ENCODE peak calls at places on chromosome 11, in ten cellular contexts. One of them, this sample, is unnamed.

GRCh38 chr11:61266602-61267001 is 25.6 kb downstream of the PGA5 start:
- DNase-seq in mammary epithelial cell: no peak
- DNase-seq in WERI-Rb-1: no peak
- DNase-seq in coronary artery: no peak
- DNase-seq in CD8-positive, alpha-beta memory T cell: no peak
- DNase-seq in heart left ventricle: no peak
- DNase-seq in transverse colon: no peak
- DNase-seq in upper lobe of right lung: no peak
- DNase-seq in tibial nerve: no peak
- DNase-seq in body of pancreas: no peak
- DNase-seq in this sample: no peak

GRCh38 chr11:110972640-110973039 is 260.4 kb upstream of the ARHGAP20 start:
- DNase-seq in mammary epithelial cell: peak
- DNase-seq in WERI-Rb-1: no peak
- DNase-seq in coronary artery: no peak
- DNase-seq in CD8-positive, alpha-beta memory T cell: no peak
- DNase-seq in heart left ventricle: no peak
- DNase-seq in transverse colon: no peak
- DNase-seq in upper lobe of right lung: no peak
- DNase-seq in tibial nerve: no peak
- DNase-seq in body of pancreas: no peak
- DNase-seq in this sample: no peak

GRCh38 chr11:15291885-15292284 is 177.2 kb downstream of the INSC start:
- DNase-seq in mammary epithelial cell: no peak
- DNase-seq in WERI-Rb-1: no peak
- DNase-seq in coronary artery: no peak
- DNase-seq in CD8-positive, alpha-beta memory T cell: no peak
- DNase-seq in heart left ventricle: peak
- DNase-seq in transverse colon: no peak
- DNase-seq in upper lobe of right lung: no peak
- DNase-seq in tibial nerve: no peak
- DNase-seq in body of pancreas: peak
- DNase-seq in this sample: no peak

GRCh38 chr11:35040221-35040942 is 98.6 kb upstream of the CD44 start:
- DNase-seq in mammary epithelial cell: peak
- DNase-seq in WERI-Rb-1: no peak
- DNase-seq in coronary artery: no peak
- DNase-seq in CD8-positive, alpha-beta memory T cell: peak
- DNase-seq in heart left ventricle: no peak
- DNase-seq in transverse colon: no peak
- DNase-seq in upper lobe of right lung: no peak
- DNase-seq in tibial nerve: no peak
- DNase-seq in body of pancreas: peak
- DNase-seq in this sample: no peak

GRCh38 chr11:72426758-72427157 is 7.6 kb downstream of the CLPB start:
- DNase-seq in mammary epithelial cell: no peak
- DNase-seq in WERI-Rb-1: peak
- DNase-seq in coronary artery: no peak
- DNase-seq in CD8-positive, alpha-beta memory T cell: no peak
- DNase-seq in heart left ventricle: no peak
- DNase-seq in transverse colon: no peak
- DNase-seq in upper lobe of right lung: no peak
- DNase-seq in tibial nerve: no peak
- DNase-seq in body of pancreas: no peak
- DNase-seq in this sample: no peak

GRCh38 chr11:125494987-125495725 is 909 bp downstream of the FEZ1 start:
- DNase-seq in mammary epithelial cell: peak
- DNase-seq in WERI-Rb-1: peak
- DNase-seq in coronary artery: peak
- DNase-seq in CD8-positive, alpha-beta memory T cell: no peak
- DNase-seq in heart left ventricle: peak
- DNase-seq in transverse colon: no peak
- DNase-seq in upper lobe of right lung: peak
- DNase-seq in tibial nerve: peak
- DNase-seq in body of pancreas: peak
- DNase-seq in this sample: peak

GRCh38 chr11:35045219-35045819 is 93.7 kb upstream of the CD44 start:
- DNase-seq in mammary epithelial cell: no peak
- DNase-seq in WERI-Rb-1: no peak
- DNase-seq in coronary artery: no peak
- DNase-seq in CD8-positive, alpha-beta memory T cell: peak
- DNase-seq in heart left ventricle: no peak
- DNase-seq in transverse colon: peak
- DNase-seq in upper lobe of right lung: no peak
- DNase-seq in tibial nerve: no peak
- DNase-seq in body of pancreas: peak
- DNase-seq in this sample: no peak

GRCh38 chr11:111911563-111912401 is at the start of gene CRYAB:
- DNase-seq in mammary epithelial cell: peak
- DNase-seq in WERI-Rb-1: no peak
- DNase-seq in coronary artery: peak
- DNase-seq in CD8-positive, alpha-beta memory T cell: no peak
- DNase-seq in heart left ventricle: peak
- DNase-seq in transverse colon: peak
- DNase-seq in upper lobe of right lung: peak
- DNase-seq in tibial nerve: peak
- DNase-seq in body of pancreas: peak
- DNase-seq in this sample: peak

GRCh38 chr11:64000026-64000739 is 13.9 kb downstream of the OTUB1 start:
- DNase-seq in mammary epithelial cell: peak
- DNase-seq in WERI-Rb-1: peak
- DNase-seq in coronary artery: no peak
- DNase-seq in CD8-positive, alpha-beta memory T cell: peak
- DNase-seq in heart left ventricle: peak
- DNase-seq in transverse colon: peak
- DNase-seq in upper lobe of right lung: peak
- DNase-seq in tibial nerve: peak
- DNase-seq in body of pancreas: peak
- DNase-seq in this sample: peak

GRCh38 chr11:130721736-130722135 is 194.5 kb downstream of the SNX19 start:
- DNase-seq in mammary epithelial cell: peak
- DNase-seq in WERI-Rb-1: no peak
- DNase-seq in coronary artery: no peak
- DNase-seq in CD8-positive, alpha-beta memory T cell: no peak
- DNase-seq in heart left ventricle: no peak
- DNase-seq in transverse colon: no peak
- DNase-seq in upper lobe of right lung: no peak
- DNase-seq in tibial nerve: no peak
- DNase-seq in body of pancreas: no peak
- DNase-seq in this sample: no peak
- H3K27ac ChIP-seq in mammary epithelial cell: no peak
- H3K27ac ChIP-seq in WERI-Rb-1: no peak
- H3K27ac ChIP-seq in coronary artery: no peak
- H3K27ac ChIP-seq in CD8-positive, alpha-beta memory T cell: no peak
- H3K27ac ChIP-seq in heart left ventricle: no peak
- H3K27ac ChIP-seq in transverse colon: no peak
- H3K27ac ChIP-seq in upper lobe of right lung: no peak
- H3K27ac ChIP-seq in tibial nerve: no peak
- H3K27ac ChIP-seq in body of pancreas: no peak
- H3K27ac ChIP-seq in this sample: no peak

GRCh38 chr11:134768463-134768862 is 356.4 kb upstream of the B3GAT1 start:
- DNase-seq in mammary epithelial cell: no peak
- DNase-seq in WERI-Rb-1: no peak
- DNase-seq in coronary artery: no peak
- DNase-seq in CD8-positive, alpha-beta memory T cell: no peak
- DNase-seq in heart left ventricle: no peak
- DNase-seq in transverse colon: no peak
- DNase-seq in upper lobe of right lung: no peak
- DNase-seq in tibial nerve: no peak
- DNase-seq in body of pancreas: no peak
- DNase-seq in this sample: no peak
- H3K27ac ChIP-seq in mammary epithelial cell: no peak
- H3K27ac ChIP-seq in WERI-Rb-1: no peak
- H3K27ac ChIP-seq in coronary artery: no peak
- H3K27ac ChIP-seq in CD8-positive, alpha-beta memory T cell: no peak
- H3K27ac ChIP-seq in heart left ventricle: no peak
- H3K27ac ChIP-seq in transverse colon: no peak
- H3K27ac ChIP-seq in upper lobe of right lung: no peak
- H3K27ac ChIP-seq in tibial nerve: no peak
- H3K27ac ChIP-seq in body of pancreas: no peak
- H3K27ac ChIP-seq in this sample: no peak

GRCh38 chr11:83310718-83311117 is 24.6 kb upstream of the CCDC90B start:
- DNase-seq in mammary epithelial cell: no peak
- DNase-seq in WERI-Rb-1: no peak
- DNase-seq in coronary artery: no peak
- DNase-seq in CD8-positive, alpha-beta memory T cell: no peak
- DNase-seq in heart left ventricle: no peak
- DNase-seq in transverse colon: no peak
- DNase-seq in upper lobe of right lung: no peak
- DNase-seq in tibial nerve: no peak
- DNase-seq in body of pancreas: no peak
- DNase-seq in this sample: no peak
- H3K27ac ChIP-seq in mammary epithelial cell: no peak
- H3K27ac ChIP-seq in WERI-Rb-1: no peak
- H3K27ac ChIP-seq in coronary artery: no peak
- H3K27ac ChIP-seq in CD8-positive, alpha-beta memory T cell: no peak
- H3K27ac ChIP-seq in heart left ventricle: no peak
- H3K27ac ChIP-seq in transverse colon: no peak
- H3K27ac ChIP-seq in upper lobe of right lung: no peak
- H3K27ac ChIP-seq in tibial nerve: no peak
- H3K27ac ChIP-seq in body of pancreas: no peak
- H3K27ac ChIP-seq in this sample: no peak

DNA sequence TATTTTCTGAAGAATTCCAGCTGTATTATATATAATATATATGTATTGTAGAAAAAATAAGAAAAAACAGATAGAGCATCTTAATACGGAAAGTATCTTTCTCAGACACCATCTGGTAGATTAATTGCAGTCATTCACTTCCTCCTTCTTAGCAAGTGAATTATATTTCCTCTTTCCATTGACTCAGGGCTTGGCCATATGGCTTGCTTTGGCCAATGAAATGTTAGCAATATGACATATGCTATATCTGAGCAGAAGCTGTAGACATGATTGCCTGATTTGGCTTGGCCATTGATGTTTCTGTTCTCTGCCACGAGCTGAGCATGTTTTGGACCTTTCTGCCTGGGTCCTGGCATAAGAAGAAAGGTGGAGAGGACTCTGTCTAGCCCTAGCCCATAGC is 34.4 kb upstream of the ZBED5 start:
- DNase-seq in mammary epithelial cell: no peak
- DNase-seq in WERI-Rb-1: no peak
- DNase-seq in coronary artery: no peak
- DNase-seq in CD8-positive, alpha-beta memory T cell: no peak
- DNase-seq in heart left ventricle: no peak
- DNase-seq in transverse colon: no peak
- DNase-seq in upper lobe of right lung: no peak
- DNase-seq in tibial nerve: no peak
- DNase-seq in body of pancreas: no peak
- DNase-seq in this sample: no peak
- H3K27ac ChIP-seq in mammary epithelial cell: no peak
- H3K27ac ChIP-seq in WERI-Rb-1: no peak
- H3K27ac ChIP-seq in coronary artery: no peak
- H3K27ac ChIP-seq in CD8-positive, alpha-beta memory T cell: no peak
- H3K27ac ChIP-seq in heart left ventricle: no peak
- H3K27ac ChIP-seq in transverse colon: no peak
- H3K27ac ChIP-seq in upper lobe of right lung: no peak
- H3K27ac ChIP-seq in tibial nerve: no peak
- H3K27ac ChIP-seq in body of pancreas: no peak
- H3K27ac ChIP-seq in this sample: peak

GRCh38 chr11:120078397-120078796 is 59.5 kb downstream of the TRIM29 start:
- DNase-seq in mammary epithelial cell: no peak
- DNase-seq in WERI-Rb-1: peak
- DNase-seq in coronary artery: no peak
- DNase-seq in CD8-positive, alpha-beta memory T cell: no peak
- DNase-seq in heart left ventricle: no peak
- DNase-seq in transverse colon: no peak
- DNase-seq in upper lobe of right lung: no peak
- DNase-seq in tibial nerve: no peak
- DNase-seq in body of pancreas: no peak
- DNase-seq in this sample: no peak
- H3K27ac ChIP-seq in mammary epithelial cell: no peak
- H3K27ac ChIP-seq in WERI-Rb-1: peak
- H3K27ac ChIP-seq in coronary artery: no peak
- H3K27ac ChIP-seq in CD8-positive, alpha-beta memory T cell: no peak
- H3K27ac ChIP-seq in heart left ventricle: no peak
- H3K27ac ChIP-seq in transverse colon: no peak
- H3K27ac ChIP-seq in upper lobe of right lung: no peak
- H3K27ac ChIP-seq in tibial nerve: no peak
- H3K27ac ChIP-seq in body of pancreas: no peak
- H3K27ac ChIP-seq in this sample: no peak